ENCODE peak calls at places on chromosome 21, in eight cellular contexts. F is breast epithelium, S is AG04450, X is upper lobe of right lung, B is neuronal stem cell, M is HCT116, P is body of pancreas, A is psoas muscle. R is an unnamed sample.

GRCh38 chr21:29221259-29221744 is 77.4 kb upstream of the BACH1 start:
- DNase-seq in F (no peak), S (peak; percentile 77), X (no peak), B (no peak), M (no peak), P (peak; percentile 49), A (no peak), R (no peak)

GRCh38 chr21:21163904-21164303 is 165.7 kb downstream of the NCAM2 start:
- DNase-seq in F (peak; percentile 27), S (peak; percentile 52), X (no peak), B (peak; percentile 31), M (peak; percentile 7), P (peak; percentile 60), A (no peak), R (peak; percentile 6)

GRCh38 chr21:15534450-15534886 is 195.3 kb upstream of the USP25 start:
- DNase-seq in F (no peak), S (no peak), X (no peak), B (no peak), M (no peak), P (no peak), A (no peak), R (no peak)

GRCh38 chr21:29174607-29175013 is 44.2 kb downstream of the MAP3K7CL start:
- DNase-seq in F (no peak), S (no peak), X (no peak), B (no peak), M (no peak), P (no peak), A (no peak), R (no peak)

GRCh38 chr21:39118604-39119215 is 64.5 kb downstream of the PSMG1 start:
- DNase-seq in F (peak; percentile 13), S (no peak), X (no peak), B (no peak), M (no peak), P (no peak), A (no peak), R (no peak)

GRCh38 chr21:35927262-35927661 is 133.1 kb downstream of the SETD4 start:
- DNase-seq in F (no peak), S (no peak), X (no peak), B (no peak), M (no peak), P (no peak), A (no peak), R (no peak)

GRCh38 chr21:42988234-42988965 is 14.0 kb downstream of the PKNOX1 start:
- DNase-seq in F (no peak), S (no peak), X (no peak), B (no peak), M (no peak), P (no peak), A (no peak), R (no peak)

GRCh38 chr21:42440187-42440792 is 36.6 kb downstream of the UBASH3A start:
- DNase-seq in F (no peak), S (no peak), X (no peak), B (no peak), M (no peak), P (no peak), A (no peak), R (no peak)

GRCh38 chr21:27739187-27739586 is 772.3 kb upstream of the ADAMTS5 start:
- DNase-seq in F (no peak), S (no peak), X (no peak), B (no peak), M (no peak), P (no peak), A (no peak), R (no peak)
- H3K9me3 ChIP-seq in F (no peaks in the 10 kb centered on the region), S (no peaks in the 10 kb centered on the region), X (no peaks in the 10 kb centered on the region), B (no peaks in the 10 kb centered on the region), M (peaks cover 22% of the 10 kb centered on the region), P (no peaks in the 10 kb centered on the region), A (no peaks in the 10 kb centered on the region), R (no peaks in the 10 kb centered on the region)

GRCh38 chr21:33231526-33231925 is 1.8 kb downstream of the IFNAR2 start:
- DNase-seq in F (no peak), S (no peak), X (no peak), B (no peak), M (no peak), P (no peak), A (no peak), R (no peak)
- H3K4me3 ChIP-seq in F (no peak overlapping the region), S (no peak overlapping the region), X (peak overlapping the region; percentile 93), B (no peak overlapping the region), M (no peak overlapping the region), P (no peak overlapping the region), A (peak overlapping the region; percentile 99), R (peak overlapping the region; percentile 72)

GRCh38 chr21:46598563-46599250 is 6.2 kb downstream of the S100B start:
- DNase-seq in F (no peak), S (no peak), X (no peak), B (no peak), M (no peak), P (no peak), A (no peak), R (no peak)

GRCh38 chr21:46596201-46596600 is 8.7 kb downstream of the S100B start:
- DNase-seq in F (no peak), S (no peak), X (no peak), B (no peak), M (no peak), P (no peak), A (no peak), R (no peak)

GRCh38 chr21:46597031-46597430 is 7.9 kb downstream of the S100B start:
- DNase-seq in F (no peak), S (no peak), X (no peak), B (no peak), M (no peak), P (no peak), A (no peak), R (no peak)

GRCh38 chr21:46597896-46598343 is 7.0 kb downstream of the S100B start:
- DNase-seq in F (no peak), S (no peak), X (no peak), B (no peak), M (no peak), P (no peak), A (no peak), R (no peak)

DNA sequence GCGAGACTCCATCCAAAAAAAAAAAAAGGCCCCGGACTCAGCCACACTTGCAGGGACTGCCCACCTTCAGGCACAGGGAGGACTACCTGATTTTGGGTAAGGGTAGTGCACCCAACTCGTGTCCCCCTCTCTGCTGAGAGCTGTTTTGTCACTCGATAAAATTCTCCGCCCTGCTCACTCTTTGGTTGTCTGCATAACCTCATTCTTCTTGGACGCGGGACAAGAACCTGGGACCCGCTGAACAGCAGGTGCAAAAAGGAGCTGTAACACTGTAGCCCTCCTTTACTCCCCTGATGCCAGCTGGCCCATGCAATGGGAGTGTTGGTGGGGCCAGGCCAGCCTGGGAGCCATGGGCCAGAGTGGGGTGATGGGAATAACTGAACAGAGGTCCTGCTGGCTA is 10.6 kb downstream of the S100B start:
- DNase-seq in F (no peak), S (no peak), X (no peak), B (no peak), M (no peak), P (no peak), A (no peak), R (no peak)
- H3K9me3 ChIP-seq in F (peaks cover 5% of the 10 kb centered on the region), S (peaks cover 17% of the 10 kb centered on the region), X (no peaks in the 10 kb centered on the region), B (peaks cover 53% of the 10 kb centered on the region), M (peaks cover 14% of the 10 kb centered on the region), P (peaks cover 17% of the 10 kb centered on the region), A (peaks cover 32% of the 10 kb centered on the region), R (peaks cover 3% of the 10 kb centered on the region)

DNA sequence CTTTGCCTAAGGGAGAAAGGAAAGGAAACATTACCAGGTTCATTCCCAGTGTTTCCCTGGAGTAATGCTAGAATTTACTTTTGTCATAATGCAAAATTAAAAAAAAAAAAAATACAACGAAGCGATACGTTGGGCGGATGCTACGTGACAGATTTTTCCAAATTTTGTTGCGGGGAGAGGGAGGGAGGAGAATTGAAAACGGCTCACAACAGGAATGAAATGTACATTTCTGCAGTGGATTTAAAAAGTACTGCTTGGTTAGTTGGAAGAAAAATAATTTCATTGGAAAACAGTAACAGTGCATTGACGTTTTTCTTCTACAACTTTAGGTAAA is 157.5 kb downstream of the RUNX1 start:
- DNase-seq in F (no peak), S (no peak), X (no peak), B (no peak), M (no peak), P (no peak), A (no peak), R (no peak)
- H3K4me3 ChIP-seq in F (peak overlapping the region; percentile 80), S (peak overlapping the region; percentile 55), X (no peak overlapping the region), B (no peak overlapping the region), M (no peak overlapping the region), P (no peak overlapping the region), A (peak overlapping the region; percentile 87), R (no peak overlapping the region)

GRCh38 chr21:27379381-27379780 is 412.5 kb upstream of the ADAMTS5 start:
- DNase-seq in F (no peak), S (no peak), X (no peak), B (no peak), M (no peak), P (no peak), A (no peak), R (no peak)

GRCh38 chr21:27382404-27382803 is 415.5 kb upstream of the ADAMTS5 start:
- DNase-seq in F (no peak), S (no peak), X (no peak), B (no peak), M (no peak), P (no peak), A (no peak), R (no peak)

GRCh38 chr21:27380303-27380702 is 413.4 kb upstream of the ADAMTS5 start:
- DNase-seq in F (no peak), S (no peak), X (no peak), B (no peak), M (no peak), P (no peak), A (no peak), R (no peak)
- H3K9me3 ChIP-seq in F (no peaks in the 10 kb centered on the region), S (peaks cover 5% of the 10 kb centered on the region), X (no peaks in the 10 kb centered on the region), B (no peaks in the 10 kb centered on the region), M (peaks cover 23% of the 10 kb centered on the region), P (no peaks in the 10 kb centered on the region), A (peaks cover 4% of the 10 kb centered on the region), R (no peaks in the 10 kb centered on the region)

DNA sequence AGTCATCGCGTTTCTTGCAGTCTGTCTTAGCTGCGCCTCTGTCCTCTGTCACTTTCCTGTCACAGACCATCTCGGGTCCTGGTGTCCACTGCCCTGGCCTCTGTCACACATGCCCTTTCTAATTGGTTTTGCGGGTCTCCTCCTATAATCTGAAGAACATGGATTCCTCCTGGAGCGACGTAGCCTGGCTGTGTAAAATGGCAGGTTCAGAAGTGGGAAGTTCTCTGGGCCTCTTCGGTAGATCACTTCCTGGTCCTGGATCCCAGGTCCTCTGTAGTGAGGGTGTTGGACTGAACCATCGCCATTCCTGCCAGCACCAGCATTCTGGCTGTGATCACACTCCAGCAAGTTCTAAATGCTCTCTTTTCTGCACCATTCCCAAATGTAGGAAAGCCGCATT is 857 bp downstream of the FAM3B start:
- DNase-seq in F (no peak), S (no peak), X (no peak), B (no peak), M (no peak), P (peak; percentile 55), A (no peak), R (no peak)
- H3K4me3 ChIP-seq in F (no peak overlapping the region), S (no peak overlapping the region), X (peak overlapping the region; percentile 42), B (no peak overlapping the region), M (no peak overlapping the region), P (peak overlapping the region; percentile 53), A (no peak overlapping the region), R (no peak overlapping the region)